ENCODE peak calls at places on chromosomes 3 and 15, in eight cellular contexts. L is sigmoid colon, S is heart right ventricle, Q is nephron progenitor cell, Y is epithelial cell of proximal tubule, F is HepG2, A is tibial nerve, J is body of pancreas. W is an unnamed sample.

GRCh38 chr3:107822308-107822707 is 268.5 kb downstream of the CD47 start:
- DNase-seq in Q (no peak), Y (no peak), L (no peak), F (no peak), S (no peak), A (no peak), J (no peak), W (no peak)

GRCh38 chr3:159787191-159787590 is 201.4 kb upstream of the IL12A start:
- DNase-seq in Y (no peak), F (peak; percentile 85), A (no peak), S (no peak), Q (no peak), L (no peak), J (no peak), W (no peak)

GRCh38 chr3:117278424-117279190 is 569.0 kb downstream of the TUSC7 start:
- DNase-seq in Q (peak; percentile 18), L (no peak), J (peak; percentile 69), F (peak; percentile 28), S (no peak), A (no peak), Y (peak; percentile 56), W (no peak)

GRCh38 chr3:197960694-197961581 is 921 bp downstream of the LMLN start:
- DNase-seq in L (no peak), Q (no peak), F (no peak), J (no peak), A (no peak), Y (no peak), S (no peak), W (no peak)

GRCh38 chr3:66029443-66029842 is 9.3 kb downstream of the MAGI1 start:
- DNase-seq in S (no peak), J (no peak), Q (no peak), Y (no peak), L (no peak), A (no peak), F (no peak), W (no peak)

GRCh38 chr3:16370872-16371740 is 106.1 kb downstream of the OXNAD1 start:
- DNase-seq in J (peak; percentile 19), Q (no peak), S (peak; percentile 21), L (no peak), Y (no peak), F (no peak), A (no peak), W (no peak)

GRCh38 chr15:70156781-70157261 is 59.1 kb upstream of the TLE3 start:
- DNase-seq in J (peak; percentile 80), S (peak; percentile 61), A (no peak), Q (peak; percentile 43), L (peak; percentile 86), Y (no peak), F (no peak), W (no peak)

GRCh38 chr3:105997800-105998526 is 129.2 kb upstream of the CBLB start:
- DNase-seq in Y (peak; percentile 49), J (no peak), L (no peak), F (no peak), A (no peak), S (no peak), Q (no peak), W (no peak)

GRCh38 chr15:52178765-52179164 is 12.4 kb downstream of the GNB5 start:
- DNase-seq in L (no peak), S (no peak), Y (no peak), Q (no peak), F (no peak), A (no peak), J (peak; percentile 34), W (no peak)

GRCh38 chr3:11254876-11255275 is 17.3 kb upstream of the ATG7 start:
- DNase-seq in S (no peak), A (no peak), Q (no peak), F (no peak), Y (no peak), L (no peak), J (no peak), W (no peak)

GRCh38 chr3:11080492-11080891 is 73.8 kb upstream of the HRH1 start:
- DNase-seq in S (no peak), J (no peak), A (no peak), L (no peak), Q (no peak), Y (no peak), F (no peak), W (no peak)

GRCh38 chr3:58723197-58723596 is 56.6 kb upstream of the FAM3D start:
- DNase-seq in J (no peak), F (no peak), S (no peak), Y (no peak), A (no peak), L (no peak), Q (no peak), W (no peak)

GRCh38 chr3:117871934-117872333 is 1162.4 kb downstream of the TUSC7 start:
- DNase-seq in L (no peak), A (no peak), Y (no peak), S (no peak), J (no peak), F (no peak), Q (no peak), W (no peak)

GRCh38 chr3:103295974-103296570 is 861.3 kb downstream of the ZPLD1 start:
- DNase-seq in Y (no peak), L (no peak), A (no peak), F (peak; percentile 5), J (no peak), Q (no peak), S (no peak), W (no peak)

GRCh38 chr3:40588406-40588805 is 63.6 kb downstream of the ZNF621 start:
- DNase-seq in S (no peak), F (peak; percentile 10), L (no peak), Y (no peak), A (no peak), Q (no peak), J (no peak), W (no peak)

GRCh38 chr3:18188491-18188890 is 236.6 kb downstream of the SATB1 start:
- DNase-seq in F (no peak), A (no peak), L (no peak), Q (no peak), Y (no peak), S (no peak), J (no peak), W (no peak)

GRCh38 chr15:53469422-53469821 is 290.0 kb downstream of the WDR72 start:
- DNase-seq in Q (no peak), S (no peak), A (no peak), J (no peak), L (no peak), F (no peak), Y (no peak), W (no peak)

GRCh38 chr3:13452490-13453335 is 27.4 kb upstream of the HDAC11 start:
- DNase-seq in L (no peak), A (no peak), Y (no peak), Q (no peak), J (peak; percentile 48), F (peak; percentile 63), S (no peak), W (peak; percentile 42)

GRCh38 chr3:52135332-52135731 is 18.9 kb downstream of the POC1A start:
- DNase-seq in S (no peak), Q (no peak), A (no peak), J (no peak), F (no peak), L (no peak), Y (no peak), W (no peak)

GRCh38 chr3:99872633-99873254 is 55.1 kb downstream of the CMSS1 start:
- DNase-seq in S (no peak), F (no peak), Y (no peak), A (no peak), J (no peak), Q (no peak), L (no peak), W (no peak)

DNA sequence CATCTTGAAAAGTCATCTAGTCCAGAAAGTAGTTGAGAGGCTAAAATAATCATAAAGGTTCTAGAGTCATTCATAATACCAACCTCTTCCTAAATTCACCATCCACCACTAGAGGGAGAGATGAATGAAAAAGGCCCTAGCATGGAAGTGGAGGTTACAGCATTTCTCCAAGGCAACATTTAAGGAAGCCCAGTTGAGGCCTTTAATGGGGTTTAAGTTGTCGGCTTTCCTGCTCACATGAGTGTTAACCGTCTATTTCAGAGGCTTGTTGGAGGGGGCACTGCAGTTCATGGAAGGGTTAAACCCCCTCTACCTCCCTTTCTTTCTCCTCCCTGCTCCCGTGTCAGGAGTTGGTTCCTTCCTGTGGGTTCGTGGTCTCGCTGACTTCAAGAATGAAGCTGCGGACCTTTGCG is 3.8 kb upstream of the SLCO3A1 start:
- DNase-seq in Q (no peak), L (no peak), J (no peak), S (no peak), Y (no peak), F (peak; percentile 30), A (no peak), W (no peak)
- TF ChIP-seq CTCF in Q (peak; percentile 35), L (peak; percentile 29), J (no peak), S (peak; percentile 25), Y (peak; percentile 76), F (no peak), A (peak; percentile 62), W (peak; percentile 20)

DNA sequence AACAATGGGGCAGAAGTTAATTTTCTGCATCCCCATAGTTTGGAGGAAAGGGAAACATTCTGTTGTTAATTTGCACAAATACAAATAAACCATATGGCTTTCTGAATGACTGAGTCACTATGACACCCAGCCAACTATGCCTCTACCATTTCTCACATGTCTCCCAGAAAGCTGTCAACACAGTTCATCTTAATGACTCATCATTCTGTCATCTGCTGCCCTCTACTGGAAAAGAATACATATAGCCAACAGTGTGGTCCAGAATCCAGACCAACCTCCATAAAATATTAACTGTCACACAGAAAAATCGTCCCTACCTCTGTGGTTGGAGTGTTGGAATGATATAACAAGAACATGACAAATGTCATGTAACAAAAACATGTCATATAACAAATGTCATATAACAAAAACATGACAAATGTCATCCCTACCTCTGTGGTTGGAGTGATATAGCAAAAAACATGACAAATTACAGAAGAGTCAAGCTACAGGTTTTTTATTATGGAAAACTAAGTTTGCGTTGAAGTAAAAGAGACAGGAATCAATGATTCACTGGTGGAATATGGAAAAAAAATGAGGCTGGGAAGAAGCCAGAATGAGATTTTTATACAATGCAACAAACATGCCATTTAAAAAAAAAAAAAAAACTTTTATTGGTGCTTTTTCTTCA is 47.7 kb upstream of the GYG1 start:
- DNase-seq in F (peak; percentile 76), Y (peak; percentile 66), Q (peak; percentile 14), A (no peak), S (no peak), J (peak; percentile 32), L (no peak), W (no peak)
- TF ChIP-seq CTCF in F (peak; percentile 85), Y (peak; percentile 80), Q (peak; percentile 73), A (peak; percentile 78), S (peak; percentile 37), J (no peak), L (peak; percentile 60), W (peak; percentile 65)

DNA sequence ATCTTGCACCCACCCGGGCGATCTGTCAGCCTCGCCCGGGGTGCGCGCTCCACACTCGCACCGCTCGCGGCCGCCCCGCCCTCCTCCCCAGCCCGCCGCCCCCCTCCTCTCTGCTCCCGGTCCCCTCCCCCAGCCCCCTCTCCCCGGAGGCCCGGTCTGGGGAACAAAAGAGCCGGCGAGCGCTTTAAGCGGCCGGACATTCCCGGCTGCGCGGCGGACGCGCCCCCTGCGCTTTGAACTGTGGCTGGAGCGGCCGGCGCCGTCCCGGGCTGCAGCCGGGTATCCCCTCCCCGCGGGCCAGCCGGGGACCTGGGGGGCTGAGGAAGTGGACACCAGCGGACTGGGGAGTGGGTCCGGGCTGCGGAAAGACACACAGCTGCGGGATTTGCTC is at the start of gene IGDCC3:
- DNase-seq in J (no peak), S (no peak), F (peak; percentile 81), Y (no peak), A (no peak), L (no peak), Q (peak; percentile 85), W (peak; percentile 63)
- TF ChIP-seq CTCF in J (no peak), S (no peak), F (peak; percentile 16), Y (no peak), A (no peak), L (no peak), Q (no peak), W (no peak)

GRCh38 chr3:22795917-22796316 is 407.2 kb upstream of the UBE2E2 start:
- DNase-seq in J (no peak), L (no peak), F (no peak), Q (no peak), S (no peak), A (no peak), Y (no peak), W (no peak)
- TF ChIP-seq CTCF in J (no peak), L (no peak), F (no peak), Q (no peak), S (no peak), A (no peak), Y (peak; percentile 41), W (no peak)

W was measured in mesothelial cell of epicardium.